ENCODE peak calls at places on chromosomes 5 and 9, in five cellular contexts. One of them, this sample, is unnamed.
A peak's percentile ranks its signal among the peaks of the same experiment; 100 is the strongest.

GRCh38 chr5:98519530-98519929 is 253.9 kb upstream of the RGMB start:
- DNase-seq in progenitor cell of endocrine pancreas: no peak
- DNase-seq in left lung: no peak
- DNase-seq in epithelial cell of esophagus: no peak
- DNase-seq in fibroblast of lung: peak; percentile 21
- DNase-seq in this sample: no peak

GRCh38 chr5:177498013-177498847 is 826 bp upstream of the PDLIM7 start:
- DNase-seq in progenitor cell of endocrine pancreas: no peak
- DNase-seq in left lung: peak; percentile 91
- DNase-seq in epithelial cell of esophagus: peak; percentile 29
- DNase-seq in fibroblast of lung: no peak
- DNase-seq in this sample: no peak

GRCh38 chr5:34012791-34013190 is 4.9 kb upstream of the AMACR start:
- DNase-seq in progenitor cell of endocrine pancreas: no peak
- DNase-seq in left lung: no peak
- DNase-seq in epithelial cell of esophagus: no peak
- DNase-seq in fibroblast of lung: peak; percentile 61
- DNase-seq in this sample: no peak

GRCh38 chr5:66958984-66959641 is 237.5 kb downstream of the CD180 start:
- DNase-seq in progenitor cell of endocrine pancreas: no peak
- DNase-seq in left lung: no peak
- DNase-seq in epithelial cell of esophagus: peak; percentile 63
- DNase-seq in fibroblast of lung: peak; percentile 90
- DNase-seq in this sample: no peak

GRCh38 chr9:74379718-74380117 is 117.4 kb upstream of the RORB start:
- DNase-seq in progenitor cell of endocrine pancreas: peak; percentile 12
- DNase-seq in left lung: no peak
- DNase-seq in epithelial cell of esophagus: peak; percentile 78
- DNase-seq in fibroblast of lung: peak; percentile 21
- DNase-seq in this sample: no peak

GRCh38 chr5:176812269-176813259 is 2.2 kb downstream of the UNC5A start:
- DNase-seq in progenitor cell of endocrine pancreas: peak; percentile 61
- DNase-seq in left lung: no peak
- DNase-seq in epithelial cell of esophagus: no peak
- DNase-seq in fibroblast of lung: no peak
- DNase-seq in this sample: no peak

GRCh38 chr5:82365744-82366228 is 87.6 kb upstream of the RPS23 start:
- DNase-seq in progenitor cell of endocrine pancreas: no peak
- DNase-seq in left lung: no peak
- DNase-seq in epithelial cell of esophagus: peak; percentile 98
- DNase-seq in fibroblast of lung: peak; percentile 87
- DNase-seq in this sample: no peak

GRCh38 chr9:80294318-80294717 is 722.6 kb downstream of the TLE4 start:
- DNase-seq in progenitor cell of endocrine pancreas: no peak
- DNase-seq in left lung: no peak
- DNase-seq in epithelial cell of esophagus: no peak
- DNase-seq in fibroblast of lung: no peak
- DNase-seq in this sample: no peak

GRCh38 chr5:128358826-128359225 is 179.2 kb downstream of the FBN2 start:
- DNase-seq in progenitor cell of endocrine pancreas: no peak
- DNase-seq in left lung: no peak
- DNase-seq in epithelial cell of esophagus: no peak
- DNase-seq in fibroblast of lung: peak; percentile 27
- DNase-seq in this sample: no peak

GRCh38 chr9:34627716-34628655 is 880 bp downstream of the ARID3C start:
- DNase-seq in progenitor cell of endocrine pancreas: no peak
- DNase-seq in left lung: no peak
- DNase-seq in epithelial cell of esophagus: no peak
- DNase-seq in fibroblast of lung: no peak
- DNase-seq in this sample: no peak

GRCh38 chr5:125134216-125135081 is 388.0 kb upstream of the ZNF608 start:
- DNase-seq in progenitor cell of endocrine pancreas: no peak
- DNase-seq in left lung: no peak
- DNase-seq in epithelial cell of esophagus: peak; percentile 28
- DNase-seq in fibroblast of lung: peak; percentile 92
- DNase-seq in this sample: no peak

GRCh38 chr9:131661954-131662621 is 77.8 kb downstream of the RAPGEF1 start:
- DNase-seq in progenitor cell of endocrine pancreas: no peak
- DNase-seq in left lung: no peak
- DNase-seq in epithelial cell of esophagus: no peak
- DNase-seq in fibroblast of lung: no peak
- DNase-seq in this sample: no peak

GRCh38 chr5:54743997-54744788 is 226.6 kb downstream of the SNX18 start:
- DNase-seq in progenitor cell of endocrine pancreas: no peak
- DNase-seq in left lung: no peak
- DNase-seq in epithelial cell of esophagus: peak; percentile 94
- DNase-seq in fibroblast of lung: peak; percentile 99
- DNase-seq in this sample: peak; percentile 76

GRCh38 chr5:96788112-96788749 is 19.5 kb downstream of the ERAP1 start:
- DNase-seq in progenitor cell of endocrine pancreas: no peak
- DNase-seq in left lung: no peak
- DNase-seq in epithelial cell of esophagus: peak; percentile 25
- DNase-seq in fibroblast of lung: no peak
- DNase-seq in this sample: no peak

GRCh38 chr9:116806075-116806474 is 119.0 kb downstream of the TRIM32 start:
- DNase-seq in progenitor cell of endocrine pancreas: peak; percentile 21
- DNase-seq in left lung: no peak
- DNase-seq in epithelial cell of esophagus: peak; percentile 69
- DNase-seq in fibroblast of lung: no peak
- DNase-seq in this sample: no peak

GRCh38 chr9:115099891-115100290 is 18.1 kb downstream of the TNC start:
- DNase-seq in progenitor cell of endocrine pancreas: no peak
- DNase-seq in left lung: no peak
- DNase-seq in epithelial cell of esophagus: no peak
- DNase-seq in fibroblast of lung: peak; percentile 46
- DNase-seq in this sample: no peak

GRCh38 chr9:90890146-90890545 is 88.5 kb downstream of the SYK start:
- DNase-seq in progenitor cell of endocrine pancreas: no peak
- DNase-seq in left lung: no peak
- DNase-seq in epithelial cell of esophagus: no peak
- DNase-seq in fibroblast of lung: no peak
- DNase-seq in this sample: no peak

GRCh38 chr9:14027114-14027812 is 286.7 kb downstream of the NFIB start:
- DNase-seq in progenitor cell of endocrine pancreas: no peak
- DNase-seq in left lung: no peak
- DNase-seq in epithelial cell of esophagus: peak; percentile 18
- DNase-seq in fibroblast of lung: no peak
- DNase-seq in this sample: no peak

GRCh38 chr9:113650207-113651131 is 186.9 kb downstream of the RGS3 start:
- DNase-seq in progenitor cell of endocrine pancreas: no peak
- DNase-seq in left lung: no peak
- DNase-seq in epithelial cell of esophagus: peak; percentile 65
- DNase-seq in fibroblast of lung: peak; percentile 78
- DNase-seq in this sample: no peak

GRCh38 chr9:4762889-4763521 is 22.0 kb upstream of the AK3 start:
- DNase-seq in progenitor cell of endocrine pancreas: no peak
- DNase-seq in left lung: peak; percentile 82
- DNase-seq in epithelial cell of esophagus: peak; percentile 35
- DNase-seq in fibroblast of lung: peak; percentile 32
- DNase-seq in this sample: peak; percentile 80

This sample was measured in CD14-positive monocyte.